ENCODE peak calls at places on chromosomes 12 and 14, in eight cellular contexts. One of them, this sample, is unnamed.

GRCh38 chr12:26247873-26248272 is 52.5 kb downstream of the SSPN start:
- DNase-seq in DND-41: no peak
- DNase-seq in neuronal stem cell: no peak
- DNase-seq in IMR-90: no peak
- DNase-seq in mesendoderm: no peak
- DNase-seq in GM23248: no peak
- DNase-seq in neural progenitor cell: no peak
- DNase-seq in fibroblast of lung: no peak
- DNase-seq in this sample: no peak

GRCh38 chr12:49347307-49348237 is 884 bp downstream of the DNAJC22 start:
- DNase-seq in DND-41: peak
- DNase-seq in neuronal stem cell: peak
- DNase-seq in IMR-90: peak
- DNase-seq in mesendoderm: peak
- DNase-seq in GM23248: peak
- DNase-seq in neural progenitor cell: peak
- DNase-seq in fibroblast of lung: peak
- DNase-seq in this sample: peak

GRCh38 chr12:57342207-57342691 is 88.6 kb downstream of the R3HDM2 start:
- DNase-seq in DND-41: no peak
- DNase-seq in neuronal stem cell: peak
- DNase-seq in IMR-90: peak
- DNase-seq in mesendoderm: peak
- DNase-seq in GM23248: peak
- DNase-seq in neural progenitor cell: peak
- DNase-seq in fibroblast of lung: peak
- DNase-seq in this sample: peak

GRCh38 chr14:22375321-22375930 is 213.6 kb downstream of the DAD1 start:
- DNase-seq in DND-41: peak
- DNase-seq in neuronal stem cell: peak
- DNase-seq in IMR-90: peak
- DNase-seq in mesendoderm: peak
- DNase-seq in GM23248: peak
- DNase-seq in neural progenitor cell: peak
- DNase-seq in fibroblast of lung: peak
- DNase-seq in this sample: no peak

GRCh38 chr14:51783765-51784164 is 76.6 kb upstream of the GNG2 start:
- DNase-seq in DND-41: no peak
- DNase-seq in neuronal stem cell: no peak
- DNase-seq in IMR-90: peak
- DNase-seq in mesendoderm: no peak
- DNase-seq in GM23248: peak
- DNase-seq in neural progenitor cell: no peak
- DNase-seq in fibroblast of lung: peak
- DNase-seq in this sample: no peak

GRCh38 chr12:49969027-49969426 is 3.7 kb upstream of the AQP6 start:
- DNase-seq in DND-41: no peak
- DNase-seq in neuronal stem cell: no peak
- DNase-seq in IMR-90: no peak
- DNase-seq in mesendoderm: no peak
- DNase-seq in GM23248: no peak
- DNase-seq in neural progenitor cell: no peak
- DNase-seq in fibroblast of lung: no peak
- DNase-seq in this sample: no peak

GRCh38 chr12:29707846-29708245 is 75.9 kb downstream of the TMTC1 start:
- DNase-seq in DND-41: no peak
- DNase-seq in neuronal stem cell: no peak
- DNase-seq in IMR-90: no peak
- DNase-seq in mesendoderm: no peak
- DNase-seq in GM23248: no peak
- DNase-seq in neural progenitor cell: no peak
- DNase-seq in fibroblast of lung: no peak
- DNase-seq in this sample: no peak

GRCh38 chr12:57894577-57895292 is 46.6 kb upstream of the ATP23 start:
- DNase-seq in DND-41: no peak
- DNase-seq in neuronal stem cell: no peak
- DNase-seq in IMR-90: no peak
- DNase-seq in mesendoderm: no peak
- DNase-seq in GM23248: peak
- DNase-seq in neural progenitor cell: no peak
- DNase-seq in fibroblast of lung: no peak
- DNase-seq in this sample: peak

GRCh38 chr12:5780536-5780935 is 164.5 kb downstream of the ANO2 start:
- DNase-seq in DND-41: no peak
- DNase-seq in neuronal stem cell: no peak
- DNase-seq in IMR-90: no peak
- DNase-seq in mesendoderm: no peak
- DNase-seq in GM23248: no peak
- DNase-seq in neural progenitor cell: no peak
- DNase-seq in fibroblast of lung: no peak
- DNase-seq in this sample: peak

GRCh38 chr14:69260979-69261605 is 1.1 kb downstream of the GALNT16 start:
- DNase-seq in DND-41: no peak
- DNase-seq in neuronal stem cell: peak
- DNase-seq in IMR-90: no peak
- DNase-seq in mesendoderm: peak
- DNase-seq in GM23248: peak
- DNase-seq in neural progenitor cell: peak
- DNase-seq in fibroblast of lung: no peak
- DNase-seq in this sample: peak
- H3K9ac ChIP-seq in DND-41: no peak
- H3K9ac ChIP-seq in neuronal stem cell: peak
- H3K9ac ChIP-seq in IMR-90: no peak
- H3K9ac ChIP-seq in mesendoderm: no peak
- H3K9ac ChIP-seq in GM23248: no peak
- H3K9ac ChIP-seq in neural progenitor cell: no peak
- H3K9ac ChIP-seq in fibroblast of lung: peak
- H3K9ac ChIP-seq in this sample: peak

DNA sequence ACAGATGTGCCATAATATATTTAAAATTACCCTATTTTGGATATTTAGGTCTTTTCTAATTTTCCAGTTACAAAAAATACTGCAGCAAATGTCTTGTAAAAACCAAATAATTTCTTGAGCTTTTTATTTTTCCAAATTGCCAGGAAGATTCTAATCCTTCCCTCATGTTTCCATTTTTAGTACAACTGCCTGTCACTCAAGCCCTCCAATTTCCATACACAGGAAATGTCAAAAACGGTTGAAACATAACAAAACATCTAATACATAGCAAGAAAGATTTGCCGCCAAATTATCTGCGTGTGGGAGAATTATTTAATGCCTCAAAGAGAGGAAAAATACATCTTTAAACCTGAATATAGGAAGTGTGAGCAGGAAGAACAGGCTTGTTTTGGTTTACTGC is 2.3 kb upstream of the FOXJ2 start:
- DNase-seq in DND-41: no peak
- DNase-seq in neuronal stem cell: no peak
- DNase-seq in IMR-90: no peak
- DNase-seq in mesendoderm: no peak
- DNase-seq in GM23248: no peak
- DNase-seq in neural progenitor cell: no peak
- DNase-seq in fibroblast of lung: no peak
- DNase-seq in this sample: no peak
- H3K9ac ChIP-seq in DND-41: no peak
- H3K9ac ChIP-seq in neuronal stem cell: no peak
- H3K9ac ChIP-seq in IMR-90: no peak
- H3K9ac ChIP-seq in mesendoderm: no peak
- H3K9ac ChIP-seq in GM23248: no peak
- H3K9ac ChIP-seq in neural progenitor cell: no peak
- H3K9ac ChIP-seq in fibroblast of lung: no peak
- H3K9ac ChIP-seq in this sample: no peak

GRCh38 chr12:79929065-79929464 is 5.8 kb downstream of the PPP1R12A start:
- DNase-seq in DND-41: no peak
- DNase-seq in neuronal stem cell: no peak
- DNase-seq in IMR-90: no peak
- DNase-seq in mesendoderm: peak
- DNase-seq in GM23248: no peak
- DNase-seq in neural progenitor cell: peak
- DNase-seq in fibroblast of lung: no peak
- DNase-seq in this sample: no peak
- H3K9ac ChIP-seq in DND-41: peak
- H3K9ac ChIP-seq in neuronal stem cell: no peak
- H3K9ac ChIP-seq in IMR-90: no peak
- H3K9ac ChIP-seq in mesendoderm: no peak
- H3K9ac ChIP-seq in GM23248: peak
- H3K9ac ChIP-seq in neural progenitor cell: no peak
- H3K9ac ChIP-seq in fibroblast of lung: no peak
- H3K9ac ChIP-seq in this sample: no peak

GRCh38 chr12:8909752-8910151 is 4.6 kb upstream of the PHC1 start:
- DNase-seq in DND-41: no peak
- DNase-seq in neuronal stem cell: no peak
- DNase-seq in IMR-90: no peak
- DNase-seq in mesendoderm: peak
- DNase-seq in GM23248: no peak
- DNase-seq in neural progenitor cell: no peak
- DNase-seq in fibroblast of lung: no peak
- DNase-seq in this sample: peak

GRCh38 chr12:8907513-8907912 is 6.8 kb upstream of the PHC1 start:
- DNase-seq in DND-41: no peak
- DNase-seq in neuronal stem cell: no peak
- DNase-seq in IMR-90: no peak
- DNase-seq in mesendoderm: peak
- DNase-seq in GM23248: no peak
- DNase-seq in neural progenitor cell: no peak
- DNase-seq in fibroblast of lung: no peak
- DNase-seq in this sample: no peak

GRCh38 chr12:8905546-8905945 is 8.8 kb upstream of the PHC1 start:
- DNase-seq in DND-41: no peak
- DNase-seq in neuronal stem cell: no peak
- DNase-seq in IMR-90: no peak
- DNase-seq in mesendoderm: peak
- DNase-seq in GM23248: no peak
- DNase-seq in neural progenitor cell: peak
- DNase-seq in fibroblast of lung: no peak
- DNase-seq in this sample: peak

GRCh38 chr12:8904665-8905064 is 9.6 kb upstream of the PHC1 start:
- DNase-seq in DND-41: no peak
- DNase-seq in neuronal stem cell: no peak
- DNase-seq in IMR-90: no peak
- DNase-seq in mesendoderm: no peak
- DNase-seq in GM23248: no peak
- DNase-seq in neural progenitor cell: no peak
- DNase-seq in fibroblast of lung: no peak
- DNase-seq in this sample: no peak

DNA sequence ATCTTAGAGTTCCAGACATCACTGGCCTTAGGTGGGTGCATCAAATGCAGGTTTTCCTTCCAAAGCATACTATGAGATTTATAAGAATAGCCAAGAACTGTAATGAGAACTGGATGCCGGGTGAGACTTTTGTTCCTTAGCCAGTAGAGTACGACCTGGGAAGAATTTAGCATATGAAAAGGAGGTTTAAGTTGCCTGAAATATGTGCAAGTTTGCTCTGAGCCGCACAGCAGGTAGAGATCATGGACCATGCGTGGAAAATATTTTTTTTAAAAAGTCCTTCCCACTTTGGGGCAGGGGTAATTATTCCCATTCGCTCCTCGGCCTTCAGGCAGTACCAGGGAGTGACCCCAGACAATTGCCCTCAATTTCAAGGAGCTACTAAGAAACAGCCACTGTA is 7.5 kb upstream of the PHC1 start:
- DNase-seq in DND-41: no peak
- DNase-seq in neuronal stem cell: no peak
- DNase-seq in IMR-90: no peak
- DNase-seq in mesendoderm: no peak
- DNase-seq in GM23248: no peak
- DNase-seq in neural progenitor cell: no peak
- DNase-seq in fibroblast of lung: no peak
- DNase-seq in this sample: peak
- H3K9ac ChIP-seq in DND-41: no peak
- H3K9ac ChIP-seq in neuronal stem cell: no peak
- H3K9ac ChIP-seq in IMR-90: no peak
- H3K9ac ChIP-seq in mesendoderm: no peak
- H3K9ac ChIP-seq in GM23248: no peak
- H3K9ac ChIP-seq in neural progenitor cell: no peak
- H3K9ac ChIP-seq in fibroblast of lung: no peak
- H3K9ac ChIP-seq in this sample: no peak

DNA sequence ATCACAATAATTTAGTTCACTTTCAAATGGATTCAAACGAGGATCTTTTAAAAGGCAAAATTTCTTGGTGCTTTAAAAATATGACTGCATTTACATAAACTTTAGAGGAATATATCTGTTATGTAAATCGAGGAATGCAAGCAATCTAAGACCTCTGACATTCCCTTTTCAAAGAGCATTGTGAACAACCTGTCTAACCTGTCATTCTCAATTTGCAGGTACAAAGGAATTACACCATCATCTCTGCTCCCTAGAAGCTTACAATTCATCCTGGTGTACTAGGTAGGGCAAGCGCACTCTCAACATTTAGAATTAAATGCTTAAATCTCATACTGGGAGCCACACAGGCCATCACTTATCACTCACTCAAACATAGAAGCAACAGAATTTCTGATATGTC is 35.6 kb downstream of the BMP4 start:
- DNase-seq in DND-41: no peak
- DNase-seq in neuronal stem cell: no peak
- DNase-seq in IMR-90: no peak
- DNase-seq in mesendoderm: peak
- DNase-seq in GM23248: no peak
- DNase-seq in neural progenitor cell: peak
- DNase-seq in fibroblast of lung: no peak
- DNase-seq in this sample: no peak
- H3K9ac ChIP-seq in DND-41: no peak
- H3K9ac ChIP-seq in neuronal stem cell: no peak
- H3K9ac ChIP-seq in IMR-90: no peak
- H3K9ac ChIP-seq in mesendoderm: no peak
- H3K9ac ChIP-seq in GM23248: no peak
- H3K9ac ChIP-seq in neural progenitor cell: no peak
- H3K9ac ChIP-seq in fibroblast of lung: no peak
- H3K9ac ChIP-seq in this sample: no peak